ENCODE peak calls at places on chromosomes 5 and 9, in ten cellular contexts. One of them, this sample, is unnamed.
A peak's percentile ranks its signal among the peaks of the same experiment; 100 is the strongest.

GRCh38 chr9:127918201-127919107 is 1.6 kb upstream of the ST6GALNAC4 start:
- DNase-seq in T-helper 2 cell: no peak
- DNase-seq in SK-MEL-5: no peak
- DNase-seq in stimulated activated CD4-positive, alpha-beta T cell treated with anti-CD3 and anti-CD28 coated beads, Interleukin-4, amount 100 ng/mL, for 48 hours: no peak
- DNase-seq in heart right ventricle: no peak
- DNase-seq in T-helper 17 cell: no peak
- DNase-seq in lower lobe of right lung: peak; percentile 58
- DNase-seq in CD8-positive, alpha-beta memory T cell: no peak
- DNase-seq in adrenal gland: peak; percentile 67
- DNase-seq in NCI-H146: no peak
- DNase-seq in this sample: no peak

GRCh38 chr5:107772418-107773310 is 101.9 kb upstream of the EFNA5 start:
- DNase-seq in T-helper 2 cell: no peak
- DNase-seq in NCI-H146: peak; percentile 85
- DNase-seq in T-helper 17 cell: no peak
- DNase-seq in CD8-positive, alpha-beta memory T cell: no peak
- DNase-seq in heart right ventricle: peak; percentile 21
- DNase-seq in lower lobe of right lung: no peak
- DNase-seq in SK-MEL-5: no peak
- DNase-seq in stimulated activated CD4-positive, alpha-beta T cell treated with anti-CD3 and anti-CD28 coated beads, Interleukin-4, amount 100 ng/mL, for 48 hours: no peak
- DNase-seq in adrenal gland: no peak
- DNase-seq in this sample: no peak

GRCh38 chr9:121399126-121399882 is 29.3 kb upstream of the STOM start:
- DNase-seq in stimulated activated CD4-positive, alpha-beta T cell treated with anti-CD3 and anti-CD28 coated beads, Interleukin-4, amount 100 ng/mL, for 48 hours: no peak
- DNase-seq in T-helper 17 cell: no peak
- DNase-seq in lower lobe of right lung: no peak
- DNase-seq in SK-MEL-5: no peak
- DNase-seq in CD8-positive, alpha-beta memory T cell: no peak
- DNase-seq in NCI-H146: no peak
- DNase-seq in adrenal gland: no peak
- DNase-seq in heart right ventricle: no peak
- DNase-seq in T-helper 2 cell: no peak
- DNase-seq in this sample: no peak

GRCh38 chr9:7140401-7140800 is 382.6 kb downstream of the KDM4C start:
- DNase-seq in T-helper 2 cell: no peak
- DNase-seq in stimulated activated CD4-positive, alpha-beta T cell treated with anti-CD3 and anti-CD28 coated beads, Interleukin-4, amount 100 ng/mL, for 48 hours: no peak
- DNase-seq in lower lobe of right lung: no peak
- DNase-seq in heart right ventricle: no peak
- DNase-seq in SK-MEL-5: no peak
- DNase-seq in T-helper 17 cell: no peak
- DNase-seq in CD8-positive, alpha-beta memory T cell: no peak
- DNase-seq in adrenal gland: no peak
- DNase-seq in NCI-H146: no peak
- DNase-seq in this sample: no peak

GRCh38 chr9:79694208-79694607 is 122.4 kb downstream of the TLE4 start:
- DNase-seq in stimulated activated CD4-positive, alpha-beta T cell treated with anti-CD3 and anti-CD28 coated beads, Interleukin-4, amount 100 ng/mL, for 48 hours: no peak
- DNase-seq in lower lobe of right lung: no peak
- DNase-seq in T-helper 2 cell: no peak
- DNase-seq in SK-MEL-5: no peak
- DNase-seq in heart right ventricle: no peak
- DNase-seq in T-helper 17 cell: no peak
- DNase-seq in adrenal gland: no peak
- DNase-seq in NCI-H146: no peak
- DNase-seq in CD8-positive, alpha-beta memory T cell: no peak
- DNase-seq in this sample: no peak

GRCh38 chr9:109114670-109115069 is 5.1 kb downstream of the TMEM245 start:
- DNase-seq in T-helper 17 cell: no peak
- DNase-seq in stimulated activated CD4-positive, alpha-beta T cell treated with anti-CD3 and anti-CD28 coated beads, Interleukin-4, amount 100 ng/mL, for 48 hours: no peak
- DNase-seq in heart right ventricle: no peak
- DNase-seq in adrenal gland: no peak
- DNase-seq in SK-MEL-5: no peak
- DNase-seq in lower lobe of right lung: no peak
- DNase-seq in CD8-positive, alpha-beta memory T cell: no peak
- DNase-seq in T-helper 2 cell: peak; percentile 20
- DNase-seq in NCI-H146: no peak
- DNase-seq in this sample: no peak

GRCh38 chr9:3962467-3962866 is 337.4 kb downstream of the GLIS3 start:
- DNase-seq in CD8-positive, alpha-beta memory T cell: no peak
- DNase-seq in adrenal gland: no peak
- DNase-seq in lower lobe of right lung: no peak
- DNase-seq in heart right ventricle: no peak
- DNase-seq in NCI-H146: no peak
- DNase-seq in T-helper 17 cell: no peak
- DNase-seq in stimulated activated CD4-positive, alpha-beta T cell treated with anti-CD3 and anti-CD28 coated beads, Interleukin-4, amount 100 ng/mL, for 48 hours: no peak
- DNase-seq in SK-MEL-5: no peak
- DNase-seq in T-helper 2 cell: no peak
- DNase-seq in this sample: peak; percentile 8

GRCh38 chr5:137619191-137619870 is 116.6 kb downstream of the KLHL3 start:
- DNase-seq in CD8-positive, alpha-beta memory T cell: no peak
- DNase-seq in NCI-H146: no peak
- DNase-seq in T-helper 2 cell: no peak
- DNase-seq in adrenal gland: peak; percentile 89
- DNase-seq in SK-MEL-5: no peak
- DNase-seq in T-helper 17 cell: no peak
- DNase-seq in heart right ventricle: peak; percentile 75
- DNase-seq in lower lobe of right lung: peak; percentile 58
- DNase-seq in stimulated activated CD4-positive, alpha-beta T cell treated with anti-CD3 and anti-CD28 coated beads, Interleukin-4, amount 100 ng/mL, for 48 hours: no peak
- DNase-seq in this sample: no peak

GRCh38 chr9:121736147-121736721 is 84.8 kb downstream of the DAB2IP start:
- DNase-seq in heart right ventricle: peak; percentile 86
- DNase-seq in SK-MEL-5: no peak
- DNase-seq in NCI-H146: no peak
- DNase-seq in T-helper 2 cell: no peak
- DNase-seq in T-helper 17 cell: no peak
- DNase-seq in stimulated activated CD4-positive, alpha-beta T cell treated with anti-CD3 and anti-CD28 coated beads, Interleukin-4, amount 100 ng/mL, for 48 hours: no peak
- DNase-seq in CD8-positive, alpha-beta memory T cell: no peak
- DNase-seq in adrenal gland: no peak
- DNase-seq in lower lobe of right lung: peak; percentile 88
- DNase-seq in this sample: no peak

GRCh38 chr9:16197578-16198370 is 644.9 kb downstream of the CCDC171 start:
- DNase-seq in lower lobe of right lung: no peak
- DNase-seq in SK-MEL-5: no peak
- DNase-seq in heart right ventricle: peak; percentile 17
- DNase-seq in T-helper 17 cell: no peak
- DNase-seq in T-helper 2 cell: no peak
- DNase-seq in NCI-H146: no peak
- DNase-seq in adrenal gland: no peak
- DNase-seq in CD8-positive, alpha-beta memory T cell: no peak
- DNase-seq in stimulated activated CD4-positive, alpha-beta T cell treated with anti-CD3 and anti-CD28 coated beads, Interleukin-4, amount 100 ng/mL, for 48 hours: no peak
- DNase-seq in this sample: no peak

GRCh38 chr5:112063878-112064615 is 307.1 kb upstream of the NREP start:
- DNase-seq in T-helper 17 cell: no peak
- DNase-seq in lower lobe of right lung: no peak
- DNase-seq in CD8-positive, alpha-beta memory T cell: no peak
- DNase-seq in heart right ventricle: no peak
- DNase-seq in SK-MEL-5: no peak
- DNase-seq in T-helper 2 cell: no peak
- DNase-seq in adrenal gland: no peak
- DNase-seq in stimulated activated CD4-positive, alpha-beta T cell treated with anti-CD3 and anti-CD28 coated beads, Interleukin-4, amount 100 ng/mL, for 48 hours: no peak
- DNase-seq in NCI-H146: no peak
- DNase-seq in this sample: no peak

GRCh38 chr9:100082786-100083185 is 16.0 kb downstream of the ERP44 start:
- DNase-seq in heart right ventricle: no peak
- DNase-seq in lower lobe of right lung: no peak
- DNase-seq in T-helper 17 cell: no peak
- DNase-seq in CD8-positive, alpha-beta memory T cell: no peak
- DNase-seq in T-helper 2 cell: no peak
- DNase-seq in SK-MEL-5: no peak
- DNase-seq in NCI-H146: no peak
- DNase-seq in adrenal gland: no peak
- DNase-seq in stimulated activated CD4-positive, alpha-beta T cell treated with anti-CD3 and anti-CD28 coated beads, Interleukin-4, amount 100 ng/mL, for 48 hours: no peak
- DNase-seq in this sample: no peak

GRCh38 chr9:71465392-71465791 is 302.9 kb downstream of the CEMIP2 start:
- DNase-seq in CD8-positive, alpha-beta memory T cell: no peak
- DNase-seq in stimulated activated CD4-positive, alpha-beta T cell treated with anti-CD3 and anti-CD28 coated beads, Interleukin-4, amount 100 ng/mL, for 48 hours: no peak
- DNase-seq in heart right ventricle: no peak
- DNase-seq in adrenal gland: no peak
- DNase-seq in T-helper 17 cell: no peak
- DNase-seq in SK-MEL-5: no peak
- DNase-seq in T-helper 2 cell: no peak
- DNase-seq in lower lobe of right lung: no peak
- DNase-seq in NCI-H146: no peak
- DNase-seq in this sample: no peak